ENCODE peak calls at places on chromosomes 7 and 10, in nine cellular contexts. T, J, M, A, G, C, D, X and L are unnamed samples.

GRCh38 chr7:157693071-157693520 is 356.3 kb downstream of the DNAJB6 start:
- DNase-seq in T (peak), J (peak), M (no peak), A (no peak), G (no peak), C (no peak), D (peak), X (no peak), L (peak)

GRCh38 chr7:27032843-27033242 is 63.0 kb downstream of the HOXA1 start:
- DNase-seq in T (no peak), J (no peak), M (no peak), A (no peak), G (no peak), C (no peak), D (no peak), X (no peak), L (no peak)

GRCh38 chr10:89279449-89279869 is 22.4 kb upstream of the IFIT2 start:
- DNase-seq in T (no peak), J (no peak), M (no peak), A (no peak), G (no peak), C (no peak), D (no peak), X (peak), L (no peak)

GRCh38 chr7:7103343-7104313 is 78.7 kb upstream of the C1GALT1 start:
- DNase-seq in T (no peak), J (no peak), M (peak), A (no peak), G (peak), C (peak), D (no peak), X (peak), L (no peak)

GRCh38 chr10:126041804-126042231 is 145.5 kb downstream of the FANK1 start:
- DNase-seq in T (peak), J (peak), M (peak), A (peak), G (peak), C (peak), D (peak), X (peak), L (no peak)

GRCh38 chr7:55369427-55369826 is 4.3 kb downstream of the LANCL2 start:
- DNase-seq in T (no peak), J (no peak), M (no peak), A (no peak), G (no peak), C (no peak), D (no peak), X (no peak), L (no peak)

GRCh38 chr10:15472008-15472407 is 100.9 kb upstream of the FAM171A1 start:
- DNase-seq in T (no peak), J (no peak), M (no peak), A (no peak), G (no peak), C (no peak), D (no peak), X (no peak), L (no peak)

GRCh38 chr10:76287856-76288255 is 856.4 kb downstream of the LRMDA start:
- DNase-seq in T (no peak), J (no peak), M (no peak), A (no peak), G (no peak), C (no peak), D (no peak), X (no peak), L (no peak)

DNA sequence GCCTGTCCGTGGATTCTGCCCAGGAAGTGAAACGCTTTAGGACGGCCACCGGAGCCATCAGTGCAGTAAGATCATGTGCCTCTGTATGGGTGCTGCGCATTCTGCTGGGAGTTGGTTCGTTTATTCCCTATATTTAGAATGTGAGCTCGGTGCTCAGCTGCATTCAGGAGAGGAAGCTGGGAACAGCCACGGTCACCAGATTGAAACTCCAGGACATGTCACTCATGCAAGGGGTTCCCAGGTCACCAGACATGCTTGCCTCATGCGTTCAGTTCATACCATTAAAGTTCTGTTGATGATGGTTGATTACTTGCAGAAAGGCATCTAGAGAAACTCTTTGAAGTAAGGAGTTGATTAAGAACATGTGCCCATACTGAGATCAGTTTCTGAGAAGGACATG is 78.1 kb downstream of the TRRAP start:
- DNase-seq in T (no peak), J (no peak), M (no peak), A (no peak), G (no peak), C (no peak), D (no peak), X (peak), L (no peak)
- TF ChIP-seq CTCF in T (no peak), J (no peak), M (no peak), A (no peak), G (no peak), C (no peak), D (no peak), X (no peak), L (no peak)

GRCh38 chr7:47170516-47170915 is 411.4 kb downstream of the TNS3 start:
- DNase-seq in T (no peak), J (no peak), M (no peak), A (no peak), G (peak), C (no peak), D (no peak), X (no peak), L (no peak)
- TF ChIP-seq CTCF in T (peak), J (peak), M (no peak), A (no peak), G (peak), C (no peak), D (peak), X (peak), L (peak)

GRCh38 chr7:28311670-28312069 is 100.6 kb upstream of the CREB5 start:
- DNase-seq in T (peak), J (peak), M (no peak), A (no peak), G (peak), C (no peak), D (no peak), X (no peak), L (no peak)
- TF ChIP-seq CTCF in T (no peak), J (no peak), M (no peak), A (no peak), G (no peak), C (no peak), D (no peak), X (no peak), L (no peak)

DNA sequence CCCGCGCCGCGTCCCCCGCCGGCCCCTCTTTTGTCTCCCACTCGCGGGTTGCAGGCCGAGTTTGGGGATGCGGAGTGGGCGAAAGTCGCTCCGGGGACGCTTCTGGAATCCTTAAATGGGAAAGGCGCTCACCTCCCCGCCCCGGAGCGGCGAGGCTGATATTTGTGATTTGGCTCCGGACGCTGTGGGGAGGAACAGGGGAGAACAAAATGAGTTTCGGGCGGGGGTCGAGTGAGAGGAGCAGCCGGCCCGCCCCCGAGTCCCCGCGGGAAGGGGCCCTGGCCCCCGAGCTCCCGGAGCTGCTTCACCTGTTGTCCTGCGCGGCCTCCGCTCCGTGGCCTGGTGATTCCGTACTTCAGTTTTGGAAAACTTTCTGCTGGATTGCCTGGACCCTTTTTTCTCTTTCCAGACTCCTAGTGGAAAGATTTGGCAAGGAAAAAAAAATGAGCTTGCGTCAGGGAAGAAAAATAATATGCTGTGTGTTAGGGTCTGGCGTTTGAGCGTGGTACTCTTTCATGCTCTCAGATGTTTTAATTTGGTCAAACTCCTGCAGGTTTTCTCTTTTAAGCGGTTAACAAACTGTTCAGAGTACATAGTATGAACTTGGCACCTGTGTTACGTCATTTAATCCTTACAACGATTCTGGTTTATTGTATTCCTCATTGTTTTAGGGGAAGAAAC is 831 bp downstream of the BMPR1A start:
- DNase-seq in T (peak), J (no peak), M (peak), A (peak), G (peak), C (no peak), D (no peak), X (peak), L (peak)
- TF ChIP-seq CTCF in T (peak), J (no peak), M (no peak), A (peak), G (no peak), C (no peak), D (no peak), X (peak), L (peak)

GRCh38 chr10:34814228-34815173 is 595 bp downstream of the PARD3 start:
- DNase-seq in T (peak), J (peak), M (peak), A (no peak), G (peak), C (no peak), D (peak), X (peak), L (no peak)
- TF ChIP-seq CTCF in T (peak), J (no peak), M (no peak), A (peak), G (no peak), C (no peak), D (no peak), X (no peak), L (no peak)